ENCODE peak calls at places on chromosomes 3 and 15, in ten cellular contexts. L is endothelial cell; W is HuH-7; F is neural crest cell; X is epithelial cell of esophagus; B is fibroblast of pulmonary artery; E is KG1; A is activated T-cell treated with anti-CD3 and anti-CD28 coated beads, Interleukin-2, amount 50 U/mL, for 72 hours; J is tibial artery; M is AML-193. S is an unnamed sample.
A peak's percentile ranks its signal among the peaks of the same experiment; 100 is the strongest.

GRCh38 chr15:47756872-47757271 is 39.6 kb downstream of the SEMA6D start:
- DNase-seq in F (no peak), J (no peak), X (peak; percentile 94), A (no peak), W (no peak), B (peak; percentile 74), M (no peak), E (no peak), L (no peak), S (no peak)

GRCh38 chr3:108494862-108495531 is 15.4 kb downstream of the MYH15 start:
- DNase-seq in A (no peak), B (no peak), J (no peak), F (no peak), E (no peak), W (no peak), X (no peak), L (no peak), M (no peak), S (no peak)

GRCh38 chr15:73894133-73894814 is 20.9 kb downstream of the TBC1D21 start:
- DNase-seq in W (no peak), B (no peak), J (no peak), M (no peak), F (no peak), L (no peak), A (no peak), X (no peak), E (no peak), S (no peak)

GRCh38 chr15:68635142-68635541 is 56.3 kb downstream of the CORO2B start:
- DNase-seq in W (no peak), B (no peak), A (no peak), F (no peak), X (no peak), L (no peak), E (no peak), M (no peak), J (no peak), S (no peak)

GRCh38 chr3:124078978-124079911 is 87.3 kb upstream of the ROPN1 start:
- DNase-seq in A (peak; percentile 30), F (no peak), M (peak; percentile 12), B (peak; percentile 57), J (no peak), W (peak; percentile 32), L (peak; percentile 25), X (peak; percentile 50), E (peak; percentile 20), S (no peak)

GRCh38 chr15:32952901-32953889 is 235.4 kb downstream of the GREM1 start:
- DNase-seq in J (no peak), B (peak; percentile 51), E (no peak), W (no peak), X (no peak), A (no peak), M (no peak), L (no peak), F (no peak), S (no peak)

GRCh38 chr3:179720196-179720595 is 67.4 kb downstream of the USP13 start:
- DNase-seq in F (no peak), A (no peak), J (no peak), L (no peak), E (no peak), B (no peak), M (no peak), X (no peak), W (no peak), S (no peak)

GRCh38 chr15:49154359-49154758 is 1.0 kb downstream of the COPS2 start:
- DNase-seq in B (peak; percentile 27), M (no peak), F (no peak), A (no peak), L (no peak), X (peak; percentile 29), W (no peak), J (no peak), E (no peak), S (no peak)

GRCh38 chr3:185405243-185405642 is 42.3 kb downstream of the MAP3K13 start:
- DNase-seq in J (no peak), A (no peak), L (no peak), W (no peak), B (no peak), M (no peak), F (no peak), E (no peak), X (peak; percentile 34), S (no peak)

GRCh38 chr3:66763294-66763693 is 234.8 kb upstream of the KBTBD8 start:
- DNase-seq in W (no peak), A (no peak), M (no peak), X (peak; percentile 99), L (no peak), F (no peak), B (peak; percentile 84), E (no peak), J (no peak), S (no peak)

GRCh38 chr3:18442743-18443669 is 17.9 kb upstream of the SATB1 start:
- DNase-seq in L (no peak), B (no peak), E (no peak), M (no peak), J (no peak), X (no peak), A (peak; percentile 54), F (no peak), W (no peak), S (no peak)

GRCh38 chr3:149224736-149225594 is 3.3 kb upstream of the CP start:
- DNase-seq in L (no peak), A (peak; percentile 60), J (no peak), E (peak; percentile 38), B (peak; percentile 90), M (peak; percentile 78), W (peak; percentile 21), F (no peak), X (peak; percentile 89), S (no peak)

GRCh38 chr3:71194785-71195184 is 388.7 kb downstream of the FOXP1 start:
- DNase-seq in M (no peak), B (no peak), F (no peak), J (no peak), L (no peak), X (no peak), A (no peak), W (no peak), E (no peak), S (no peak)

GRCh38 chr3:129469026-129469425 is 29.0 kb downstream of the IFT122 start:
- DNase-seq in E (no peak), B (no peak), A (no peak), M (no peak), J (no peak), X (no peak), F (no peak), W (no peak), L (no peak), S (no peak)

GRCh38 chr3:195815169-195815771 is 3.5 kb upstream of the MUC4 start:
- DNase-seq in F (no peak), L (no peak), B (no peak), E (no peak), J (no peak), A (peak; percentile 41), W (no peak), M (no peak), X (peak; percentile 10), S (peak; percentile 27)

S was measured in Caco-2.